ENCODE peak calls at places on chromosomes 13 and 19, in four cellular contexts. A is WTC11, S is GM12864, Q is ovary. W is an unnamed sample.

GRCh38 chr19:10013316-10013715 is at the start of gene RDH8:
- DNase-seq in A (no peak), S (no peak), Q (no peak), W (no peak)

GRCh38 chr19:3516675-3517207 is 10.6 kb downstream of the FZR1 start:
- DNase-seq in A (no peak), S (no peak), Q (no peak), W (no peak)

GRCh38 chr19:34337747-34338146 is 27.2 kb upstream of the GPI start:
- DNase-seq in A (no peak), S (no peak), Q (no peak), W (no peak)

GRCh38 chr13:35208587-35208986 is 266.5 kb downstream of the NBEA start:
- DNase-seq in A (no peak), S (no peak), Q (no peak), W (no peak)

GRCh38 chr19:10290876-10291553 is 1.3 kb downstream of the ICAM5 start:
- DNase-seq in A (peak), S (no peak), Q (peak), W (peak)

GRCh38 chr13:76596216-76596615 is 290.0 kb downstream of the KCTD12 start:
- DNase-seq in A (no peak), S (no peak), Q (no peak), W (no peak)

GRCh38 chr19:4009990-4010807 is 2.7 kb downstream of the PIAS4 start:
- DNase-seq in A (no peak), S (no peak), Q (peak), W (no peak)

GRCh38 chr13:36029171-36029570 is 102.0 kb downstream of the DCLK1 start:
- DNase-seq in A (no peak), S (no peak), Q (no peak), W (no peak)

GRCh38 chr13:32211788-32212187 is 103.4 kb downstream of the ZAR1L start:
- DNase-seq in A (no peak), S (no peak), Q (no peak), W (no peak)

GRCh38 chr19:42132030-42132628 is at the start of gene POU2F2:
- DNase-seq in A (peak), S (peak), Q (no peak), W (no peak)

GRCh38 chr13:114121496-114122466 is 10.6 kb downstream of the RASA3 start:
- DNase-seq in A (no peak), S (no peak), Q (no peak), W (no peak)

GRCh38 chr19:32396046-32396652 is 9.4 kb upstream of the DPY19L3 start:
- DNase-seq in A (no peak), S (no peak), Q (no peak), W (no peak)

GRCh38 chr13:114067381-114067885 is 65.0 kb downstream of the RASA3 start:
- DNase-seq in A (no peak), S (peak), Q (no peak), W (no peak)

GRCh38 chr13:96650301-96650886 is 343.9 kb downstream of the OXGR1 start:
- DNase-seq in A (no peak), S (peak), Q (no peak), W (no peak)

GRCh38 chr13:111614613-111615012 is 294.2 kb downstream of the TEX29 start:
- DNase-seq in A (no peak), S (no peak), Q (no peak), W (no peak)

GRCh38 chr19:46373573-46374359 is 26.9 kb downstream of the PPP5C start:
- DNase-seq in A (peak), S (no peak), Q (no peak), W (peak)

GRCh38 chr19:1956868-1957492 is 16.0 kb downstream of the CSNK1G2 start:
- DNase-seq in A (peak), S (no peak), Q (no peak), W (no peak)

GRCh38 chr19:48837081-48837524 is 812 bp upstream of the HSD17B14 start:
- DNase-seq in A (peak), S (peak), Q (peak), W (peak)

GRCh38 chr13:30465541-30466357 is at the start of gene HMGB1:
- DNase-seq in A (peak), S (peak), Q (peak), W (peak)

GRCh38 chr19:48812094-48812929 is 1.5 kb upstream of the BCAT2 start:
- DNase-seq in A (peak), S (no peak), Q (peak), W (peak)

GRCh38 chr19:19420570-19421301 is 15.3 kb downstream of the GATAD2A start:
- DNase-seq in A (no peak), S (no peak), Q (no peak), W (no peak)

GRCh38 chr19:7004313-7004931 is 16.8 kb downstream of the MBD3L2B start:
- DNase-seq in A (no peak), S (no peak), Q (no peak), W (no peak)

GRCh38 chr13:51501592-51502205 is 48.9 kb upstream of the INTS6 start:
- DNase-seq in A (no peak), S (no peak), Q (no peak), W (no peak)

GRCh38 chr13:108944760-108945159 is 315.3 kb downstream of the MYO16 start:
- DNase-seq in A (no peak), S (no peak), Q (no peak), W (no peak)

GRCh38 chr13:40401911-40402776 is 264.3 kb downstream of the FOXO1 start:
- DNase-seq in A (no peak), S (peak), Q (peak), W (peak)

GRCh38 chr13:114173261-114173660 is 5.8 kb upstream of the CFAP97D2 start:
- DNase-seq in A (no peak), S (no peak), Q (no peak), W (no peak)

GRCh38 chr13:46150134-46150693 is 31.8 kb downstream of the LCP1 start:
- DNase-seq in A (no peak), S (no peak), Q (no peak), W (no peak)

GRCh38 chr13:47287291-47287751 is 390.5 kb upstream of the HTR2A start:
- DNase-seq in A (no peak), S (no peak), Q (no peak), W (no peak)

GRCh38 chr19:46608178-46608577 is 7.0 kb downstream of the CALM3 start:
- DNase-seq in A (no peak), S (no peak), Q (no peak), W (no peak)

GRCh38 chr13:42453091-42453645 is 120.8 kb upstream of the TNFSF11 start:
- DNase-seq in A (no peak), S (no peak), Q (no peak), W (no peak)

GRCh38 chr13:95643009-95643408 is 1.5 kb downstream of the DZIP1 start:
- DNase-seq in A (no peak), S (no peak), Q (no peak), W (no peak)

GRCh38 chr13:94596575-94596971 is 621 bp upstream of the TGDS start:
- DNase-seq in A (peak), S (no peak), Q (no peak), W (peak)

GRCh38 chr19:51901860-51902259 is 3.0 kb downstream of the ZNF649 start:
- DNase-seq in A (no peak), S (no peak), Q (no peak), W (no peak)
- TF ChIP-seq CTCF in A (no peak), S (no peak), Q (no peak), W (no peak)

DNA sequence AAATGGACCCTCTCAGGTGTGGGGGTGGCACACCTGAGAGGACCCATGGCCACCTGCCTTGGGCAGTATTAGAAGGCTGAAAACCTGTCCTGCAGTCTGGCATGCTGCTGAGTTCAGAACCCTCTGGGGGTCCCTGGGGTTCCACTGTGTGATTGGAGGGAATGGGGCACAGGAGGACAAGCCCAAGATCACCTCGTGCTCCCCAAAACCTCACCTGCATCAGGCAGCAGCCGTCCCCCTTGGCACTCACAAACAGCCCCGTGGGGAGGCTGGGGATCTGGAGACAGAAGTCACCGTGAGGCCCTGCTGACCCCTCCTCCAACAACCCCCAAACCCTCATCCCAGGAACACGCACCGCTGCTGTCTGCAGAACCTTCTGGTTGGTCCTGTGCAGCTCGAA is 14.5 kb downstream of the F2RL3 start:
- DNase-seq in A (no peak), S (no peak), Q (no peak), W (no peak)
- TF ChIP-seq CTCF in A (no peak), S (no peak), Q (no peak), W (no peak)

GRCh38 chr13:29454931-29455481 is 140.5 kb downstream of the SLC7A1 start:
- DNase-seq in A (peak), S (no peak), Q (no peak), W (no peak)
- TF ChIP-seq CTCF in A (peak), S (peak), Q (no peak), W (peak)

DNA sequence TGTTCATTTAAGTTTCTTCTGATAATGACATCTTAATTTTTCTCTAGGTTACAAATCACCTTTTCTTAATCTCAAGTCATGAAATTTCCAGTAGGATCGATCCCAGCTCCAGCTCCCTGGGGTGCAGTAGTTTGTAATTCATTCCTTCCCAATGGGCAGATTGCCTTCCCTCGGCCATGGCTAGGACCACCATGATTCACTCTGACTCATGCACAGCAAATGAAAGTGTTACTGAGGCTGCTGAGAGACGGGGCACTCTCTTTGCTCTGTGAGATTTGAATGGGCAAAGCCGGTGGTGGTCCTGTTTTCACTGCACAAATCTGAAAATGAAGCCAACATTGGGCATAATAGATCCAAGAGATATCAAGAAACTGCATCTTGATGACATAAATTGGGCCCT is 202.8 kb upstream of the IRS2 start:
- DNase-seq in A (no peak), S (no peak), Q (no peak), W (no peak)
- TF ChIP-seq CTCF in A (no peak), S (no peak), Q (no peak), W (no peak)

W was measured in heart left ventricle.